ENCODE peak calls at places on chromosomes 11 and 22, in six cellular contexts. E is HepG2, U is GM12891, J is GM12878, B is H1, H is K562. N is an unnamed sample.

GRCh38 chr22:18952022-18952421 is 15.9 kb upstream of the PRODH start:
- DNase-seq in U (no peak), B (no peak), H (no peak), E (no peak), J (no peak), N (no peak)

GRCh38 chr11:117734596-117734995 is 62.4 kb downstream of the DSCAML1 start:
- DNase-seq in B (no peak), E (no peak), J (no peak), U (no peak), H (no peak), N (no peak)

GRCh38 chr11:121523581-121524232 is 70.9 kb upstream of the SORL1-AS1 start:
- DNase-seq in E (peak), H (no peak), B (no peak), U (no peak), J (no peak), N (no peak)

GRCh38 chr11:79314906-79315689 is 125.7 kb downstream of the TENM4 start:
- DNase-seq in E (no peak), J (no peak), H (no peak), U (no peak), B (peak), N (no peak)

GRCh38 chr11:73242291-73243092 is 24.4 kb downstream of the P2RY2 start:
- DNase-seq in J (peak), B (peak), U (peak), H (peak), E (peak), N (peak)

GRCh38 chr11:71324788-71325417 is 72.5 kb upstream of the SHANK2 start:
- DNase-seq in B (no peak), U (no peak), J (no peak), E (no peak), H (no peak), N (no peak)

GRCh38 chr22:18035740-18036139 is 11.4 kb upstream of the MICAL3 start:
- DNase-seq in E (peak), U (no peak), B (no peak), J (no peak), H (no peak), N (no peak)

GRCh38 chr11:44825058-44825795 is 98.5 kb downstream of the TSPAN18 start:
- DNase-seq in J (no peak), B (no peak), E (no peak), U (no peak), H (no peak), N (no peak)

GRCh38 chr11:77171254-77171653 is 43.2 kb downstream of the MYO7A start:
- DNase-seq in U (no peak), E (no peak), J (no peak), B (no peak), H (no peak), N (no peak)

GRCh38 chr11:428295-428694 is 13.5 kb upstream of the SIGIRR start:
- DNase-seq in E (no peak), U (no peak), J (no peak), B (no peak), H (no peak), N (no peak)

GRCh38 chr22:28793976-28794584 is 6.3 kb downstream of the XBP1 start:
- DNase-seq in H (no peak), U (no peak), E (no peak), J (no peak), B (no peak), N (no peak)

GRCh38 chr11:130156108-130157022 is 3.2 kb upstream of the ST14 start:
- DNase-seq in H (no peak), B (no peak), J (no peak), U (no peak), E (no peak), N (no peak)

GRCh38 chr11:112797653-112798293 is 163.4 kb upstream of the NCAM1 start:
- DNase-seq in H (peak), U (peak), B (peak), J (no peak), E (peak), N (no peak)

GRCh38 chr22:37848587-37849088 is 581 bp upstream of the EIF3L start:
- DNase-seq in B (no peak), J (no peak), E (peak), H (no peak), U (no peak), N (no peak)

GRCh38 chr11:86511086-86511551 is 136.4 kb downstream of the CCDC81 start:
- DNase-seq in E (no peak), H (no peak), B (no peak), U (no peak), J (peak), N (no peak)

GRCh38 chr11:105466582-105467228 is 143.2 kb upstream of the GRIA4 start:
- DNase-seq in H (no peak), J (no peak), E (peak), B (no peak), U (no peak), N (no peak)

GRCh38 chr22:39245130-39246039 is 603 bp upstream of the PDGFB start:
- DNase-seq in E (no peak), B (no peak), H (no peak), J (no peak), U (no peak), N (no peak)

GRCh38 chr11:27717377-27717776 is 17.1 kb upstream of the BDNF start:
- DNase-seq in U (no peak), J (no peak), B (no peak), H (peak), E (no peak), N (no peak)

GRCh38 chr11:2761131-2762030 is 61.6 kb upstream of the KCNQ1OT1 start:
- DNase-seq in J (no peak), B (peak), H (no peak), E (no peak), U (no peak), N (no peak)

GRCh38 chr11:78828582-78829520 is 254.2 kb upstream of the NARS2 start:
- DNase-seq in B (no peak), H (no peak), E (no peak), U (no peak), J (no peak), N (no peak)

GRCh38 chr22:40703174-40703573 is 23.9 kb downstream of the MCHR1 start:
- DNase-seq in U (no peak), E (no peak), J (peak), B (no peak), H (no peak), N (no peak)

GRCh38 chr11:129731316-129731715 is 84.3 kb upstream of the TMEM45B start:
- DNase-seq in H (no peak), B (no peak), U (no peak), J (no peak), E (no peak), N (no peak)

GRCh38 chr11:73210916-73211667 is 7.0 kb upstream of the P2RY2 start:
- DNase-seq in B (no peak), E (no peak), U (no peak), J (no peak), H (no peak), N (no peak)

GRCh38 chr11:62854013-62854824 is 14.8 kb upstream of the WDR74 start:
- DNase-seq in H (peak), B (no peak), E (no peak), J (no peak), U (no peak), N (no peak)

GRCh38 chr11:62850911-62851806 is 11.8 kb upstream of the WDR74 start:
- DNase-seq in J (no peak), E (peak), U (no peak), H (no peak), B (no peak), N (no peak)

GRCh38 chr11:62853279-62853965 is 14.0 kb upstream of the WDR74 start:
- DNase-seq in H (no peak), B (no peak), U (no peak), J (no peak), E (no peak), N (no peak)

GRCh38 chr11:62852523-62853188 is 13.3 kb upstream of the WDR74 start:
- DNase-seq in E (no peak), U (no peak), H (no peak), J (no peak), B (no peak), N (no peak)

DNA sequence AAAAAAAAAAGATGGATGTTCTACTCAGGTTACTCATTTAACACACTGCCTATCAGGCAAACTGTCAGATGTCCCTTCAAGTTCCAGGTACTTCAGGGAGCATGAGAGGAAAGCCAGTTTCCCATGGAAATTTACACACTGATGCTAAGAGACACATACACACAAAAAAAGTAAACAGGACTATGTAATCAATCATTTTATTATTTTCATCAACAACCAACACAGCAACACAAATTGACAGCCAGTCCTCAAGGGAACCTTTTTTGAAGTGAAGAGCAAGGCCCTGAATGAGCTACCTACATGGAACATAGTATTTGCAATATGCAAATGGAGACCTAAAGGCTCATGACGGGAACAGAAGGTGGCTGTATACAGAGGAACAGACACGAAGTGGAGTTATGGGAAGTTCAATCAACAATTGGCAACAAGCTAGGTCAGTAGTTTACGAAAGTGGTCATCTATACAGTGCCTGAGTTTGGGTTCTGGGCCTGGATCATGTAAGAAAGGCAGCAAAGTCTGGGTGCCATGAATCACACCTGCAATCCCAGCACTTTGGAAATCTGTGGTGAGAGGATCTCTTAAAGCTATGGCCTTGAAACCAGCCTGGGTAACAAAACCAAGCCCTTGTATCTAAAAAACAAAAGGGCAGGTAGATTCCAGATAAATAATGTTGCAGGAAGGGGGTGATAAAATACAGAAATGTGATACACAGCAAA is 12.6 kb upstream of the WDR74 start:
- DNase-seq in J (no peak), H (no peak), B (no peak), U (no peak), E (peak), N (no peak)
- TF ChIP-seq TAF1 in J (no peak), H (no peak), B (no peak), U (no peak), E (no peak), N (no peak)

DNA sequence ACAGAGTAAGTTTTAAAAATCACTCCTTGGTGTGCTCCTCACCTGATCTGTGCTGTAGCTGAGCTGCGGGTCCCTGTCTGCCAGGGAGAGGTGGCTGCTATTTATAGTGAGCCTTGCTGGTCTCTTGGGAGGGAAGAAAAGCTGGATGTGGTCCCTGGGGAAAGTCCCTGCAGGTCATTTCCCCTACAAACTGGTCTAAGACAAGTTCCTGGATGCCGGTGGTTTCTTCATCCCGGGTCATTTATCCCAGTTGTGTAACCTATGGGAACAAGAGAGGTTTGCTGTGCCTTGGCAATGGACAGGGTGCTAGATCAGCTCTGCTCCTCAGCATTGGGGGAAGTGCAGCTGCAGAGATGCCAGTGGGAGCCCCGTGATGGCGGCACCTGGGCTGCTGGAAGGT is at the start of gene SAA2:
- DNase-seq in E (no peak), U (no peak), B (no peak), H (no peak), J (no peak), N (no peak)
- TF ChIP-seq POLR2A in E (no peak), U (no peak), B (no peak), H (no peak), J (no peak), N (no peak)

GRCh38 chr11:19935507-19935906 is 222.9 kb downstream of the NAV2 start:
- DNase-seq in U (no peak), H (no peak), B (no peak), E (no peak), J (no peak), N (no peak)

GRCh38 chr11:19933132-19933735 is 220.6 kb downstream of the NAV2 start:
- DNase-seq in B (no peak), E (no peak), J (no peak), H (no peak), U (no peak), N (no peak)

GRCh38 chr11:19936461-19936860 is 223.8 kb downstream of the DBX1 start:
- DNase-seq in E (no peak), U (no peak), H (no peak), B (no peak), J (no peak), N (no peak)

GRCh38 chr11:19933801-19934488 is 221.3 kb downstream of the NAV2 start:
- DNase-seq in E (no peak), U (no peak), B (no peak), H (no peak), J (no peak), N (no peak)

DNA sequence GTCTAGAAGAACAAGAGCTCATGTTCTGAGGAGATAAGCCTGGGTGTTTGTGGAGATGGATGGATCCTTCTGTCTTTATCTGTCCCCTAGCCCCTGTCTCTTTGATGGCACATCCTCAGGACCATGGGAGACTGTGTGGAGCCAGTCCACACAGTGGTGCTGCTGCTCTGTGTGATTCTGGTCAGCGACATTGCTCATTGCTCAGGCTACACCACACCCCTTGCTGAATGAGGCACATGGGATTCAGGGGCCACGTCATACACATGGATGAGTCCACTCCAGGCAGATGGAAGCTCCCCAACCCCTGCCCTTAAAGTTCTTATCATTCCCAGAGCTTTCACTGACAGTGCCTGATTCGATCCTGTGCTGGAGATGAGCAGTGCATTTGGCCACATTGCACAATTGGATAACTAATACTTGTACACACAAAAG is 222.2 kb downstream of the NAV2 start:
- DNase-seq in B (no peak), J (no peak), U (no peak), H (peak), E (no peak), N (no peak)
- TF ChIP-seq TAF1 in B (no peak), J (no peak), U (no peak), H (no peak), E (no peak), N (no peak)

GRCh38 chr11:119584193-119585037 is 144.6 kb downstream of the NECTIN1 start:
- DNase-seq in J (no peak), B (peak), H (peak), E (no peak), U (peak), N (no peak)
- TF ChIP-seq POLR2A in J (no peak), B (peak), H (peak), E (no peak), U (no peak), N (no peak)

N was measured in GM12892.